ENCODE peak calls at places on chromosomes 4 and X, in nine cellular contexts. G is type B pancreatic cell; U is stimulated activated CD8-positive, alpha-beta memory T cell treated with anti-CD3 and anti-CD28 coated beads, Interleukin-4, amount 100 ng/mL, for 4 hours; N is uterus; L is stimulated activated CD4-positive, alpha-beta T cell treated with anti-CD3 and anti-CD28 coated beads, TNF-alpha, amount 100 ng/mL, for 4 hours; O is bronchial epithelial cell; R is memory B cell; C is tibial artery; K is WERI-Rb-1. T is an unnamed sample.

GRCh38 chr4:75542824-75543223 is 13.0 kb upstream of the ODAPH start:
- DNase-seq in G (no peak), U (no peak), N (no peak), L (no peak), O (peak; percentile 98), R (no peak), C (no peak), K (no peak), T (no peak)

GRCh38 chrX:152575331-152575730 is 62.4 kb upstream of the GABRQ start:
- DNase-seq in G (no peak), U (no peak), N (no peak), L (no peak), O (peak; percentile 81), R (no peak), C (no peak), K (no peak), T (no peak)

GRCh38 chr4:21726255-21726815 is 222.2 kb downstream of the KCNIP4 start:
- DNase-seq in G (no peak), U (no peak), N (no peak), L (no peak), O (no peak), R (no peak), C (no peak), K (no peak), T (no peak)

GRCh38 chr4:156889616-156890594 is 81.7 kb downstream of the PDGFC start:
- DNase-seq in G (no peak), U (no peak), N (no peak), L (no peak), O (peak; percentile 68), R (no peak), C (peak; percentile 68), K (no peak), T (no peak)

GRCh38 chr4:184347251-184348239 is 126.8 kb downstream of the IRF2 start:
- DNase-seq in G (no peak), U (no peak), N (no peak), L (no peak), O (peak; percentile 96), R (no peak), C (peak; percentile 50), K (no peak), T (peak; percentile 74)

GRCh38 chrX:23317799-23318724 is 16.6 kb upstream of the PTCHD1 start:
- DNase-seq in G (no peak), U (no peak), N (no peak), L (no peak), O (no peak), R (peak; percentile 12), C (no peak), K (peak; percentile 41), T (no peak)

GRCh38 chr4:145679520-145679919 is 426 bp upstream of the C4orf51 start:
- DNase-seq in G (no peak), U (no peak), N (no peak), L (no peak), O (peak; percentile 84), R (no peak), C (peak; percentile 51), K (peak; percentile 32), T (peak; percentile 61)

GRCh38 chrX:153651540-153652079 is 4.6 kb downstream of the DUSP9 start:
- DNase-seq in G (no peak), U (no peak), N (no peak), L (no peak), O (no peak), R (no peak), C (no peak), K (peak; percentile 56), T (no peak)

GRCh38 chr4:119025440-119025839 is 110.2 kb upstream of the MYOZ2 start:
- DNase-seq in G (no peak), U (no peak), N (peak; percentile 49), L (no peak), O (peak; percentile 88), R (no peak), C (peak; percentile 58), K (no peak), T (peak; percentile 73)

GRCh38 chrX:128142745-128143144 is 90.5 kb upstream of the ACTRT1 start:
- DNase-seq in G (no peak), U (no peak), N (no peak), L (no peak), O (no peak), R (no peak), C (no peak), K (no peak), T (no peak)

GRCh38 chrX:149272690-149273463 is 232.2 kb downstream of the IDS start:
- DNase-seq in G (no peak), U (no peak), N (no peak), L (no peak), O (no peak), R (no peak), C (no peak), K (no peak), T (no peak)

T was measured in lower lobe of right lung.